ENCODE peak calls at places on chromosomes 4 and X, in eight cellular contexts. R is T follicular helper cell; L is Peyer's patch; I is fibroblast of pulmonary artery; P is psoas muscle; A is CD4-positive, alpha-beta T cell; B is caudate nucleus; V is T47D. F is an unnamed sample.

GRCh38 chrX:15235001-15235400 is 34.9 kb downstream of the ASB9 start:
- DNase-seq in R (no peak), V (no peak), I (no peak), L (no peak), B (no peak), A (no peak), P (no peak), F (no peak)

GRCh38 chr4:128846063-128846462 is 36.6 kb downstream of the JADE1 start:
- DNase-seq in B (no peak), R (no peak), A (no peak), V (no peak), L (no peak), I (no peak), P (no peak), F (no peak)

GRCh38 chrX:65667503-65668355 is at the start of gene MSN:
- DNase-seq in I (peak), R (peak), L (peak), A (peak), P (peak), B (peak), V (no peak), F (peak)

GRCh38 chr4:73662709-73663546 is 42.7 kb upstream of the RASSF6 start:
- DNase-seq in V (no peak), R (no peak), L (no peak), B (no peak), P (no peak), I (peak), A (no peak), F (peak)

GRCh38 chr4:20352172-20352431 is 100.4 kb downstream of the SLIT2 start:
- DNase-seq in I (no peak), P (no peak), A (no peak), V (no peak), R (no peak), B (no peak), L (no peak), F (no peak)

GRCh38 chr4:147981305-147981704 is 249.4 kb downstream of the ARHGAP10 start:
- DNase-seq in I (no peak), V (no peak), P (no peak), L (no peak), R (no peak), B (no peak), A (no peak), F (no peak)

GRCh38 chrX:40539214-40540142 is 41.3 kb upstream of the ATP6AP2 start:
- DNase-seq in P (peak), V (no peak), I (peak), R (peak), B (no peak), A (peak), L (no peak), F (peak)

GRCh38 chrX:21741869-21742701 is 15.8 kb downstream of the SMPX start:
- DNase-seq in B (no peak), A (no peak), L (no peak), V (no peak), P (no peak), I (no peak), R (no peak), F (no peak)

GRCh38 chr4:103011378-103012025 is 8.0 kb downstream of the SLC9B1 start:
- DNase-seq in L (peak), P (no peak), B (no peak), V (no peak), R (no peak), A (no peak), I (peak), F (peak)

GRCh38 chr4:88196523-88197185 is 38.2 kb upstream of the ABCG2 start:
- DNase-seq in P (no peak), B (no peak), V (no peak), A (no peak), I (no peak), L (no peak), R (no peak), F (no peak)

GRCh38 chrX:16119353-16120220 is 3.8 kb upstream of the GRPR start:
- DNase-seq in P (no peak), I (no peak), L (no peak), B (no peak), V (no peak), A (no peak), R (no peak), F (peak)

GRCh38 chrX:45372151-45372550 is 171.5 kb upstream of the DIPK2B start:
- DNase-seq in B (no peak), P (no peak), L (no peak), V (no peak), R (no peak), I (no peak), A (no peak), F (no peak)

GRCh38 chr4:59698041-59698440 is 1502.1 kb upstream of the ADGRL3 start:
- DNase-seq in V (no peak), R (no peak), I (no peak), P (no peak), L (no peak), A (no peak), B (no peak), F (no peak)

GRCh38 chr4:52266537-52267137 is 215.5 kb downstream of the SPATA18 start:
- DNase-seq in L (no peak), R (no peak), A (no peak), B (no peak), V (no peak), P (no peak), I (no peak), F (no peak)

GRCh38 chrX:150032742-150033141 is 94.5 kb upstream of the EOLA2 start:
- DNase-seq in R (no peak), V (no peak), P (no peak), I (peak), A (no peak), L (no peak), B (no peak), F (no peak)

GRCh38 chrX:14027511-14028019 is 2.1 kb downstream of the GEMIN8 start:
- DNase-seq in R (no peak), P (no peak), L (no peak), A (no peak), V (no peak), B (no peak), I (peak), F (peak)

GRCh38 chrX:156008915-156009314 is 11.4 kb downstream of the IL9R start:
- DNase-seq in A (no peak), I (no peak), R (no peak), L (no peak), P (no peak), V (no peak), B (no peak), F (no peak)

GRCh38 chr4:164779811-164780216 is 25.9 kb downstream of the SMIM31 start:
- DNase-seq in I (peak), A (no peak), L (no peak), R (no peak), V (peak), B (no peak), P (no peak), F (peak)

GRCh38 chrX:119234931-119235555 is 1.0 kb upstream of the PGRMC1 start:
- DNase-seq in P (no peak), V (no peak), L (no peak), B (no peak), I (no peak), R (no peak), A (no peak), F (no peak)

GRCh38 chrX:129790146-129790545 is 10.4 kb downstream of the SASH3 start:
- DNase-seq in V (no peak), L (no peak), I (no peak), A (no peak), B (no peak), P (no peak), R (no peak), F (no peak)

GRCh38 chr4:189124149-189124758 is 816.4 kb upstream of the FRG1 start:
- DNase-seq in P (no peak), L (no peak), B (no peak), A (no peak), R (no peak), I (peak), V (peak), F (peak)

GRCh38 chr4:174119818-174120217 is 163.6 kb downstream of the FBXO8 start:
- DNase-seq in R (no peak), P (no peak), B (no peak), L (no peak), I (peak), V (no peak), A (no peak), F (no peak)

GRCh38 chr4:87012265-87012953 is 77.6 kb downstream of the AFF1 start:
- DNase-seq in V (no peak), B (no peak), L (no peak), R (no peak), I (no peak), A (no peak), P (no peak), F (no peak)

GRCh38 chr4:75800972-75801371 is 76.6 kb downstream of the USO1 start:
- DNase-seq in R (no peak), A (no peak), V (no peak), I (no peak), P (no peak), L (no peak), B (no peak), F (no peak)

GRCh38 chrX:133151320-133151719 is 54.4 kb upstream of the USP26 start:
- DNase-seq in V (no peak), I (no peak), L (no peak), R (no peak), B (no peak), P (no peak), A (no peak), F (peak)

GRCh38 chr4:24763631-24764302 is 31.6 kb upstream of the SOD3 start:
- DNase-seq in A (no peak), P (peak), I (peak), R (no peak), V (no peak), B (no peak), L (no peak), F (no peak)

GRCh38 chr4:71064521-71064920 is 71.1 kb downstream of the DCK start:
- DNase-seq in L (no peak), A (no peak), P (no peak), I (no peak), R (no peak), V (no peak), B (no peak), F (no peak)

GRCh38 chr4:86432552-86433134 is 72.8 kb upstream of the MAPK10 start:
- DNase-seq in I (no peak), A (no peak), R (no peak), L (no peak), P (no peak), V (no peak), B (no peak), F (no peak)

GRCh38 chr4:13483142-13484044 is 747 bp downstream of the RAB28 start:
- DNase-seq in V (peak), B (peak), P (peak), L (no peak), R (no peak), A (no peak), I (peak), F (peak)

GRCh38 chr4:150384249-150384648 is 197.7 kb upstream of the MAB21L2 start:
- DNase-seq in I (no peak), A (no peak), B (no peak), V (no peak), R (no peak), P (no peak), L (no peak), F (no peak)

GRCh38 chr4:140426610-140427103 is 791 bp downstream of the CLGN start:
- DNase-seq in P (no peak), L (peak), V (no peak), R (no peak), A (no peak), B (no peak), I (no peak), F (no peak)

GRCh38 chr4:147760695-147761094 is 28.8 kb downstream of the ARHGAP10 start:
- DNase-seq in V (no peak), B (no peak), A (no peak), L (no peak), I (no peak), P (no peak), R (no peak), F (no peak)

GRCh38 chr4:10582059-10582686 is 102.4 kb downstream of the CLNK start:
- DNase-seq in R (peak), A (no peak), B (no peak), P (no peak), V (peak), I (peak), L (no peak), F (peak)

GRCh38 chr4:4461850-4462249 is 74.9 kb downstream of the NSG1 start:
- DNase-seq in P (peak), L (no peak), B (no peak), V (no peak), R (peak), I (no peak), A (peak), F (no peak)

GRCh38 chr4:17138847-17139246 is 240.4 kb upstream of the LDB2 start:
- DNase-seq in L (no peak), I (no peak), V (no peak), P (no peak), B (no peak), A (no peak), R (no peak), F (no peak)

GRCh38 chr4:57094482-57095223 is 15.5 kb downstream of the IGFBP7 start:
- DNase-seq in P (no peak), V (no peak), B (no peak), L (no peak), R (no peak), I (peak), A (no peak), F (no peak)

F was measured in RPMI8226.